ENCODE peak calls at places on chromosomes 16 and 17, in six cellular contexts. W, N, I, M, S and E are unnamed samples.

GRCh38 chr16:80300456-80300855 is 240.3 kb upstream of the DYNLRB2 start:
- DNase-seq in W (no peak), N (peak; percentile 42), I (no peak), M (no peak), S (peak; percentile 65), E (no peak)

GRCh38 chr16:62135903-62136302 is 99.7 kb upstream of the CDH8 start:
- DNase-seq in W (no peak), N (no peak), I (no peak), M (no peak), S (peak; percentile 92), E (no peak)

GRCh38 chr17:65750678-65751077 is 189.2 kb upstream of the AXIN2 start:
- DNase-seq in W (peak; percentile 93), N (peak; percentile 91), I (no peak), M (peak; percentile 87), S (peak; percentile 97), E (peak; percentile 90)

GRCh38 chr16:56310685-56311084 is 114.7 kb downstream of the AMFR start:
- DNase-seq in W (no peak), N (no peak), I (no peak), M (no peak), S (peak; percentile 88), E (no peak)

GRCh38 chr16:57485091-57485915 is 990 bp downstream of the DOK4 start:
- DNase-seq in W (no peak), N (peak; percentile 63), I (no peak), M (peak; percentile 71), S (peak; percentile 40), E (no peak)

GRCh38 chr17:1759529-1759928 is 2.3 kb upstream of the SERPINF1 start:
- DNase-seq in W (no peak), N (no peak), I (no peak), M (no peak), S (no peak), E (no peak)

GRCh38 chr17:45077643-45078042 is 16.5 kb downstream of the NMT1 start:
- DNase-seq in W (no peak), N (no peak), I (no peak), M (no peak), S (no peak), E (no peak)

GRCh38 chr16:2243781-2244180 is 7.5 kb downstream of the DNASE1L2 start:
- DNase-seq in W (no peak), N (no peak), I (no peak), M (no peak), S (no peak), E (no peak)

GRCh38 chr16:57470683-57471082 is 8.2 kb downstream of the POLR2C start:
- DNase-seq in W (no peak), N (no peak), I (no peak), M (peak; percentile 85), S (no peak), E (peak; percentile 72)

GRCh38 chr17:16886655-16887322 is 85.1 kb downstream of the TNFRSF13B start:
- DNase-seq in W (no peak), N (peak; percentile 42), I (no peak), M (no peak), S (peak; percentile 43), E (no peak)

GRCh38 chr16:2992383-2993081 is 12.3 kb upstream of the PKMYT1 start:
- DNase-seq in W (no peak), N (no peak), I (no peak), M (no peak), S (no peak), E (no peak)

GRCh38 chr17:1398900-1399299 is 1.1 kb downstream of the YWHAE start:
- DNase-seq in W (peak; percentile 40), N (peak; percentile 76), I (peak; percentile 23), M (no peak), S (peak; percentile 64), E (no peak)

GRCh38 chr17:74220966-74221814 is 7.8 kb downstream of the TTYH2 start:
- DNase-seq in W (no peak), N (no peak), I (no peak), M (no peak), S (no peak), E (no peak)

GRCh38 chr17:49249292-49249794 is 18.8 kb upstream of the PHOSPHO1 start:
- DNase-seq in W (peak; percentile 64), N (peak; percentile 65), I (no peak), M (peak; percentile 66), S (peak; percentile 39), E (peak; percentile 77)